ENCODE peak calls at places on chromosomes 16 and 17, in five cellular contexts. M is AG10803, A is PC-3, T is psoas muscle, H is pancreas. E is an unnamed sample.

GRCh38 chr16:55703003-55704001 is 47.5 kb downstream of the SLC6A2 start:
- DNase-seq in M (peak; percentile 76), A (peak; percentile 61), T (no peak), H (no peak), E (peak; percentile 75)

GRCh38 chr16:79439866-79440265 is 160.7 kb downstream of the MAF start:
- DNase-seq in M (no peak), A (no peak), T (no peak), H (no peak), E (no peak)

GRCh38 chr17:75937652-75938051 is 3.2 kb downstream of the FBF1 start:
- DNase-seq in M (no peak), A (no peak), T (no peak), H (no peak), E (no peak)

GRCh38 chr17:77427471-77427991 is 286.8 kb downstream of the SEC14L1 start:
- DNase-seq in M (peak; percentile 81), A (peak; percentile 88), T (peak; percentile 74), H (no peak), E (peak; percentile 82)

GRCh38 chr16:3665508-3665907 is 11.0 kb downstream of the DNASE1 start:
- DNase-seq in M (no peak), A (no peak), T (no peak), H (peak; percentile 40), E (no peak)

GRCh38 chr16:67212766-67213165 is 13.8 kb downstream of the ELMO3 start:
- DNase-seq in M (no peak), A (peak; percentile 73), T (no peak), H (no peak), E (peak; percentile 84)

GRCh38 chr17:35214192-35214591 is 20.0 kb upstream of the SLC35G3 start:
- DNase-seq in M (no peak), A (no peak), T (no peak), H (no peak), E (no peak)

GRCh38 chr17:17351356-17351891 is 48.3 kb downstream of the NT5M start:
- DNase-seq in M (no peak), A (no peak), T (peak; percentile 29), H (peak; percentile 55), E (no peak)

GRCh38 chr17:77433385-77434135 is 292.8 kb downstream of the SEC14L1 start:
- DNase-seq in M (peak; percentile 69), A (no peak), T (peak; percentile 27), H (no peak), E (no peak)

GRCh38 chr17:60398227-60398959 is 6.5 kb upstream of the USP32 start:
- DNase-seq in M (no peak), A (no peak), T (no peak), H (no peak), E (no peak)

GRCh38 chr16:68473358-68474064 is 25.2 kb upstream of the SMPD3 start:
- DNase-seq in M (no peak), A (no peak), T (no peak), H (no peak), E (no peak)

GRCh38 chr17:16939606-16940115 is 32.3 kb downstream of the TNFRSF13B start:
- DNase-seq in M (no peak), A (no peak), T (no peak), H (peak; percentile 55), E (no peak)

GRCh38 chr16:12819126-12820117 is 15.7 kb upstream of the CPPED1 start:
- DNase-seq in M (peak; percentile 57), A (peak; percentile 63), T (peak; percentile 61), H (no peak), E (peak; percentile 2)

GRCh38 chr17:31269597-31269996 is 27.4 kb downstream of the OMG start:
- DNase-seq in M (peak; percentile 100), A (peak; percentile 85), T (no peak), H (no peak), E (peak; percentile 83)

GRCh38 chr16:46638947-46639925 is 18.1 kb upstream of the SHCBP1 start:
- DNase-seq in M (peak; percentile 45), A (peak; percentile 28), T (no peak), H (no peak), E (peak; percentile 65)

GRCh38 chr17:75783069-75783783 is 1.4 kb upstream of the UNK start:
- DNase-seq in M (peak; percentile 67), A (peak; percentile 97), T (no peak), H (no peak), E (peak; percentile 89)

GRCh38 chr16:3878610-3879009 is 1.9 kb downstream of the CREBBP start:
- DNase-seq in M (peak; percentile 38), A (no peak), T (no peak), H (no peak), E (no peak)

GRCh38 chr16:75064403-75065148 is 52.0 kb downstream of the LDHD start:
- DNase-seq in M (no peak), A (peak; percentile 74), T (no peak), H (no peak), E (peak; percentile 81)

GRCh38 chr16:70252355-70252988 is 732 bp upstream of the EXOSC6 start:
- DNase-seq in M (peak; percentile 17), A (no peak), T (no peak), H (no peak), E (peak; percentile 46)
- H3K4me3 ChIP-seq in M (no peak overlapping the region), A (no peak overlapping the region), T (no peak overlapping the region), H (no peak overlapping the region), E (no peak overlapping the region)

GRCh38 chr16:30633526-30633925 is 17.2 kb upstream of the PRR14 start:
- DNase-seq in M (no peak), A (no peak), T (no peak), H (peak; percentile 18), E (no peak)

GRCh38 chr16:30641378-30641982 is 9.3 kb upstream of the PRR14 start:
- DNase-seq in M (no peak), A (no peak), T (no peak), H (no peak), E (no peak)

GRCh38 chr16:30636599-30636998 is 14.2 kb upstream of the PRR14 start:
- DNase-seq in M (no peak), A (no peak), T (no peak), H (peak; percentile 11), E (no peak)

DNA sequence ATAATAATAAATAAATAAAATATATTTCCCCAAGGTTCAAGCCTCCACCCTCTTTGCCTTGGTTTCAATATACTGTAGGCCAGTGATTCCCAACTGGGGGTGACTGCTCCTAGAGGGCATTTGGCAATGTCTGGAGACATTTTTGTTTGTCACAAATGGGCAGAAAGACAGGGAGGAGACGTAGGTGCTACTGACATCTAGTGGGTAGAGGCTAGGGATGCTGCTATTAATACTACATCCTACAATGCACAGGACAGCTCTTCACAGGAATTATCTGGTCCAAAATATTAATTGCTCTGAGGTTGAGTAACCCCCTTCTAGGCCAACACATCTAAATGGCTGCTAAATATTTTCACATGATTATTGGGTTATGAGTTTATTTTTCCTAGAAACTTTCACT is 12.8 kb upstream of the PRR14 start:
- DNase-seq in M (peak; percentile 58), A (peak; percentile 74), T (no peak), H (no peak), E (peak; percentile 72)
- TF ChIP-seq CTCF in M (peak; percentile 66), A (peak; percentile 69), T (peak; percentile 5), H (no peak), E (peak; percentile 74)

DNA sequence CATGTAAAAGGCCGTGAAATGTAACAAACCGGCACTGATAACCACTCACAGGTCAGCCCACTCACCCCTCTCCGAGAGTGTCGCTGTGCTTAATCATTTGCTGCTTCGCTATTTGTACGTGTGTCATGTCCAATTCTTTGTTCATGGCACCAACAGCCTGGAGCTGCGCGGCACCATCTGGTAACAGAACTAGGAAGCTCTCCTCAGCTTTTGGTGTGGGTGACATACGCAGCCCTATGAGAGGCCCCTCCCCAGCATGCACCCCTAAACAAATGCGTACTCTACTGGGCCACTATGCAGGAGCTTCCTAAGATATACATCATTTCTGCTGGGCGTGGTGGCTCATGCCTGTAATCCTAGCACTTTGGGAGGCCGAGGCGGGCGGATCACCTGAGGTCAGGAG is 2.3 kb upstream of the PECAM1 start:
- DNase-seq in M (no peak), A (no peak), T (no peak), H (no peak), E (no peak)
- H3K4me3 ChIP-seq in M (no peak overlapping the region), A (no peak overlapping the region), T (no peak overlapping the region), H (no peak overlapping the region), E (no peak overlapping the region)

GRCh38 chr17:39700148-39700987 is 504 bp downstream of the ERBB2 start:
- DNase-seq in M (peak; percentile 22), A (no peak), T (no peak), H (peak; percentile 82), E (peak; percentile 17)
- TF ChIP-seq CTCF in M (no peak), A (no peak), T (no peak), H (no peak), E (no peak)

DNA sequence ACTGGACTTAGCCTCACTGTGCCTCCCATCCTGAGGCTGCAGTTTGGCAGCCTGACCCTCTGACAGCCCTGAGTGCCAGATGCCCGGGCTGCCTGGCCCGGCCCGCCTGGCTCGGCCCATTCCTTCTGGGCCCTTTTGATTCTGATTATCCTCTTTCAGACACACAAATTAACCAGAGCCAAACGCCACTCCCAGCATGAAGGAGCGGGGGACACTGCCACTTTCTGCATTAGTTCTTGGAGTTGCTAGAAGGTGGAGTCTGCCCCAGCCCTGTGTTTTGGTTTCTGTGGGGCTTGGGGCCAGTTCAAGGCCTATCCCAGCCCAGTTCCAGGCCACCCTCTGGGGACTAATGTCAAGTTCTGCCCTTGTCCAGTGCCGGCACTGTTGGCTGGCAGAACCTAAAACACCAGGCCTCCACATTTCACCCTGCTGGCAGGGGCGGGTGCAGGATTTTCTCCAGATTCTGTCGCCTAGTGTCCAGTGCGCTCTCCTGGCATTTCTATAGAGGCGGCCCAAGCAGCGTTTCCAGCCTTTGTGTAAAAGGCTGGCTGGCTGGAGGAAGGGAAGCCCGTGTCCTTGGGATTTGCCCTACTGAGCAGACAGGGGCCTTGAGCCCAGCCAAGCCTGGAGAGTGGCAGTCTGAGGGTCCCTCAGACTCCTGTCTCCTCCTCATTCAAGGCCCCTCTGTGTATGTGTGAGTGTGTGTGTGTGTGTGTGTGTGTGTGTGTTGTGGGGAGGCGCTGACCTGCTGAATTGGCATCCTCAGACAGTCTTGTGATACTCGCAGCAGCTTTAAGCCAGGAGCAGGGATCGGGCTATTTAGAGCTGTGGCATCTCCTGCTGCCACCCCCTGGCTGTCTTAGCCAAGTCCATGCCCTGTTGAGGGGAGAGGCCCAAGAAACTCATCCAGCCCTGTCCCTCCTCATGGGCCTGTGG is 21.4 kb downstream of the PLCD3 start:
- DNase-seq in M (peak; percentile 74), A (no peak), T (peak; percentile 60), H (no peak), E (peak; percentile 42)
- H3K4me3 ChIP-seq in M (no peak overlapping the region), A (no peak overlapping the region), T (no peak overlapping the region), H (no peak overlapping the region), E (no peak overlapping the region)